ENCODE peak calls at places on chromosome 19, in five cellular contexts. One of them, this sample, is unnamed.

GRCh38 chr19:21328402-21328801 is 808 bp downstream of the ZNF708 start:
- DNase-seq in AG04449: no peak
- DNase-seq in AG04450: no peak
- DNase-seq in IMR-90: no peak
- DNase-seq in body of pancreas: no peak
- DNase-seq in this sample: no peak

GRCh38 chr19:58054792-58055482 is 4.1 kb upstream of the ZNF135 start:
- DNase-seq in AG04450: no peak
- DNase-seq in AG04449: no peak
- DNase-seq in IMR-90: peak
- DNase-seq in body of pancreas: peak
- DNase-seq in this sample: peak

GRCh38 chr19:54315956-54316355 is 3.0 kb upstream of the LILRA5 start:
- DNase-seq in body of pancreas: no peak
- DNase-seq in IMR-90: no peak
- DNase-seq in AG04449: no peak
- DNase-seq in AG04450: no peak
- DNase-seq in this sample: no peak

GRCh38 chr19:57245959-57246358 is 5.5 kb downstream of the ZNF805 start:
- DNase-seq in AG04450: no peak
- DNase-seq in IMR-90: no peak
- DNase-seq in AG04449: no peak
- DNase-seq in body of pancreas: no peak
- DNase-seq in this sample: no peak

GRCh38 chr19:3176715-3177501 is 1.7 kb upstream of the S1PR4 start:
- DNase-seq in IMR-90: peak
- DNase-seq in body of pancreas: no peak
- DNase-seq in AG04450: no peak
- DNase-seq in AG04449: no peak
- DNase-seq in this sample: peak

GRCh38 chr19:56253737-56254136 is 18.8 kb upstream of the EDDM13 start:
- DNase-seq in AG04449: peak
- DNase-seq in body of pancreas: no peak
- DNase-seq in AG04450: peak
- DNase-seq in IMR-90: peak
- DNase-seq in this sample: peak

GRCh38 chr19:18520848-18521691 is 800 bp downstream of the ELL start:
- DNase-seq in IMR-90: no peak
- DNase-seq in body of pancreas: peak
- DNase-seq in AG04450: no peak
- DNase-seq in AG04449: no peak
- DNase-seq in this sample: no peak

GRCh38 chr19:19319725-19320361 is 466 bp downstream of the SUGP1 start:
- DNase-seq in AG04450: no peak
- DNase-seq in IMR-90: no peak
- DNase-seq in body of pancreas: no peak
- DNase-seq in AG04449: no peak
- DNase-seq in this sample: no peak

GRCh38 chr19:3324405-3324856 is 42.0 kb upstream of the NFIC start:
- DNase-seq in IMR-90: no peak
- DNase-seq in AG04450: no peak
- DNase-seq in AG04449: no peak
- DNase-seq in body of pancreas: peak
- DNase-seq in this sample: no peak

GRCh38 chr19:5154129-5154798 is 185.4 kb downstream of the KDM4B start:
- DNase-seq in IMR-90: no peak
- DNase-seq in body of pancreas: peak
- DNase-seq in AG04449: no peak
- DNase-seq in AG04450: no peak
- DNase-seq in this sample: no peak

GRCh38 chr19:46394398-46394797 is 19.0 kb downstream of the CCDC8 start:
- DNase-seq in IMR-90: no peak
- DNase-seq in AG04449: no peak
- DNase-seq in AG04450: no peak
- DNase-seq in body of pancreas: no peak
- DNase-seq in this sample: no peak

GRCh38 chr19:6228523-6229215 is 51.1 kb downstream of the MLLT1 start:
- DNase-seq in AG04450: no peak
- DNase-seq in body of pancreas: no peak
- DNase-seq in AG04449: no peak
- DNase-seq in IMR-90: no peak
- DNase-seq in this sample: peak

GRCh38 chr19:36340786-36341386 is 38.1 kb downstream of the ZFP14 start:
- DNase-seq in body of pancreas: no peak
- DNase-seq in AG04449: no peak
- DNase-seq in IMR-90: no peak
- DNase-seq in AG04450: no peak
- DNase-seq in this sample: no peak

GRCh38 chr19:35000647-35001501 is 751 bp downstream of the GRAMD1A start:
- DNase-seq in AG04449: no peak
- DNase-seq in IMR-90: peak
- DNase-seq in body of pancreas: peak
- DNase-seq in AG04450: no peak
- DNase-seq in this sample: peak

GRCh38 chr19:46205183-46205984 is 24.2 kb upstream of the IGFL1 start:
- DNase-seq in body of pancreas: no peak
- DNase-seq in AG04450: no peak
- DNase-seq in AG04449: no peak
- DNase-seq in IMR-90: no peak
- DNase-seq in this sample: no peak

DNA sequence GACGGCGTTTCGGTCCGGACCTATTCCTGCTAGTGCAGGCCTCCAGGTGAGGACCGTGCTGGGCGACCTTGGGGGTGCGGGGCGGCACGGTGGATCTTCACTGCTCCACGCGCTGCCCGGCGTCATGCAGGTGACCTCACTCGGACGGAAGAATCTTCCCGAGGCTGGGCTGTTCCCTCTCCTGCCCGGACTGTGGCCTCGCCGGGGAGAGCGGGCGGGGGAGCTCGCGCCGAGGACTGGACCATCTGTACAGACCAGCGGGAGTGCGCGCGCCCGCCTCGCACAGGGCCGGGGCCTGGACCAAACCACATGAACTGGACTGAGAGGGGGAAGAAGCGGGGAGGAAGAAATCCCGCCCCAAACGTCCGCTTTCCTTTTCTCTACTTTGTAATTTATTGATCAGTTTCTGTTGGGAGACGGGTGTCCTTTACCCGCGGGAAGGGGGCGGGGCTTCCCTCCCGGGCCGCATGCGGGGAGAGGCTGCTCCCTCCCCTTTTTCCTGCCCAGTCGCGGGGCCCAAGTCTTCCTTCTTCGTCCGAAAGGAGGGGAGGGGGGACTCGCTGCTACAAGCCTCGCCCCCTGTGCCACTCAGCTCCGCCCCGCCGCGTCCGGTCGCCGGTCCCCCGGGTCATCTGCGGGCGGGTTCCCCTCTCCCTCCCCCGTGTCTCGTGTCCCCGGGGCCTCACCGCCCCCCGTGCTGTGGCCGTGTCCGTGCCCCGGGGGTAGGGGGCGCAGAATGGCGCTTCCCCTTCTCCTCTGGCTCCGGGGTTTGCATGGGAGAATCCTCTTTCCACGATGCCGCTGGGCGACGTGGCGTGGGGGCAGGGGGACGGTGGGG is 4.9 kb downstream of the HRC start:
- DNase-seq in IMR-90: peak
- DNase-seq in AG04449: no peak
- DNase-seq in body of pancreas: peak
- DNase-seq in AG04450: no peak
- DNase-seq in this sample: peak
- TF ChIP-seq CTCF in IMR-90: no peak
- TF ChIP-seq CTCF in AG04449: no peak
- TF ChIP-seq CTCF in body of pancreas: no peak
- TF ChIP-seq CTCF in AG04450: no peak
- TF ChIP-seq CTCF in this sample: no peak

GRCh38 chr19:16828990-16829821 is at the start of gene SIN3B:
- DNase-seq in AG04450: peak
- DNase-seq in IMR-90: peak
- DNase-seq in AG04449: no peak
- DNase-seq in body of pancreas: peak
- DNase-seq in this sample: peak

GRCh38 chr19:16824658-16825311 is 4.4 kb upstream of the SIN3B start:
- DNase-seq in AG04450: no peak
- DNase-seq in body of pancreas: no peak
- DNase-seq in AG04449: no peak
- DNase-seq in IMR-90: peak
- DNase-seq in this sample: peak

GRCh38 chr19:16829822-16830289 is 658 bp downstream of the SIN3B start:
- DNase-seq in AG04449: no peak
- DNase-seq in AG04450: no peak
- DNase-seq in body of pancreas: no peak
- DNase-seq in IMR-90: no peak
- DNase-seq in this sample: no peak

GRCh38 chr19:16822648-16823047 is 6.5 kb upstream of the SIN3B start:
- DNase-seq in AG04449: no peak
- DNase-seq in body of pancreas: no peak
- DNase-seq in AG04450: no peak
- DNase-seq in IMR-90: no peak
- DNase-seq in this sample: no peak

DNA sequence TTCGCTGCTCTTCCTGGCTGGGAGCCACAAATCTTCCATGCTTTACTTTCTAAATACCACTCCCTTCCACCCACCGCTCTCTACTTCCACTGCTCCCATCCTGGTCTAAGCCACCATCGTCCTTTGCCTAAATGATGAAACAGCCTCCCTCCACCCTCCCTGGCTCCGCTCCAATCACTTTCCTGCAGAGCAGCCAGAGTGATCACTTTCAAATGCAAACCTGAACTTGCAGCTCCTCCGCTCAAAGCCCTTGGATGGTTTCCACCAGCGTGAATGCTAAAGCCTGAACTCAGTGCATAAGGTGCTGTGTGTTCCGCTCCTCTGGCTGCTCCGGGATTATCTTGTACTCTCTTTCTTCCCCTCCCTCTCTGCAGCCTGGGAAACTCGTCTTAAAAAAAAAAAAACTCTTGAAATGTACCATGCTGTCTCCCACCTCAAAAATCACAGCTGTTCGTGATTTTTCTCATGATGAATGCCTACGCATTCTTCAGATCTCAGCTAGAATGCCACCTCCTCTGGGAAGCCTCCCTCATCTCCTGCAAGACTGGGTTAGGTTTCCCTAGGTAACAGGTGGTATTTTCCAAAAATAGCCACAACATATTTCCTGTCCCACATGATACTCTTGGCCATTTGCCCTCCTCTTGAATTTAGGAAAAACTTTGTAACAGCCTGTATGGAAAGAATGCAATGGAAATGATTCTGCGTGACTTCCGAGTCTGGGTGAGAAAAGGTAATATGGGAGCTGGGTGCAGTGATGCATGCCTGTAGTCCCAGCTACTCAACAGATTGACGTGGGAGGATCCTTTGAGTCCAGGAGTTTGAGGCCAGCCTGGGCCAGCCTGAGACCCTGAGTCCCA is 3.7 kb upstream of the SIN3B start:
- DNase-seq in AG04449: no peak
- DNase-seq in AG04450: peak
- DNase-seq in body of pancreas: peak
- DNase-seq in IMR-90: peak
- DNase-seq in this sample: no peak
- H3K4me3 ChIP-seq in AG04449: peak
- H3K4me3 ChIP-seq in AG04450: peak
- H3K4me3 ChIP-seq in body of pancreas: peak
- H3K4me3 ChIP-seq in IMR-90: peak
- H3K4me3 ChIP-seq in this sample: peak

GRCh38 chr19:41888926-41889325 is 5.9 kb downstream of the ARHGEF1 start:
- DNase-seq in body of pancreas: no peak
- DNase-seq in AG04450: no peak
- DNase-seq in IMR-90: no peak
- DNase-seq in AG04449: no peak
- DNase-seq in this sample: no peak

GRCh38 chr19:41883821-41884733 is 1.1 kb downstream of the ARHGEF1 start:
- DNase-seq in IMR-90: peak
- DNase-seq in AG04449: peak
- DNase-seq in body of pancreas: peak
- DNase-seq in AG04450: peak
- DNase-seq in this sample: peak

GRCh38 chr19:41886761-41887710 is 4.1 kb downstream of the ARHGEF1 start:
- DNase-seq in AG04450: no peak
- DNase-seq in IMR-90: no peak
- DNase-seq in AG04449: no peak
- DNase-seq in body of pancreas: peak
- DNase-seq in this sample: no peak

GRCh38 chr19:41889896-41890295 is 6.9 kb downstream of the ARHGEF1 start:
- DNase-seq in AG04449: no peak
- DNase-seq in AG04450: no peak
- DNase-seq in body of pancreas: no peak
- DNase-seq in IMR-90: no peak
- DNase-seq in this sample: no peak

GRCh38 chr19:41887711-41888382 is 4.9 kb downstream of the ARHGEF1 start:
- DNase-seq in AG04449: no peak
- DNase-seq in body of pancreas: peak
- DNase-seq in IMR-90: peak
- DNase-seq in AG04450: no peak
- DNase-seq in this sample: no peak
- TF ChIP-seq CTCF in AG04449: no peak
- TF ChIP-seq CTCF in body of pancreas: no peak
- TF ChIP-seq CTCF in IMR-90: no peak
- TF ChIP-seq CTCF in AG04450: no peak
- TF ChIP-seq CTCF in this sample: no peak

DNA sequence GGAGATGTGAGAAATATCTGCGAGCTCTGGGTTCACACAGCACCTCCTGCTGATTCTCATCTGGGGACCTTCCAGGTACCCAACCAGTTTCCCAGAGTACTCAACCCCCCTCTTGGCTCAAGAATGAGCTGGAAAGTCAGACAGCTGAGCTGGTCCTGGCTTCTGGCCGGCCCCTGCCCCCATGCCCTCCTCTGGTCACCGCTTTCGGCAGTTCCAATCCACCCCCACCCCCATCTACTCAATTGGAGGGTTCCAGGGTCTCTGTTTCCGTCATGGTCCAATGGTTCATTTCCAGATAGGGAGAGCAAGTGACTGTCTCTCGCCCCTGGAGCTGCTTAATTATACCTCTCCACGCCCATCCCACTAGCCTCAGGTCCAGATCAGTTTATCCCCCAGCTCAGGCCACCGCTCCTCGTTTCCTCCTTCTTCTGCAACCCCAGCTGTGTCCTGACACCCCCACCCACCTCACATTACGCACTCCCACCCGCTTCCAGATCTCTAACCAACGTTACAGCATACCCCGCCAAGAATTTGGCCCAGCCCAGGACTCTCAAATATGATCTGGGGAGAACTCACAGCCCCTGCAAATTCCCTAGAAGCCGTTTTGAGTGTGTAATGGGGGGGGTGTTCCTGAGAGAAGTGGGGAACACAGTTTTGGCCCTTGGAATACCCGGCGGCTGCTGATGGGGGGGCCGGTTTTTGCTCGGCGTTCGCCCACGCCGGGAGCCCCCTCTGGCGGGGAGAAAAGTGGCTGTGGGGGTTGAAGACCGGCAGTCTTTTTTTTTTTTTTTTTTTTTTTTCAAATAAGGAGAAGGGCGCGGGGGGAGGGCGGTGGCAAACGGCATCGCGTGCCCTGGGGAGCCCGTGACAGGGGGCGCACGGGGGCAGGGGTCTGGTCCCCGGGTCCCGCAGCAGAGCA is 1.8 kb upstream of the PDE4A start:
- DNase-seq in IMR-90: no peak
- DNase-seq in body of pancreas: no peak
- DNase-seq in AG04449: no peak
- DNase-seq in AG04450: no peak
- DNase-seq in this sample: no peak
- H3K4me3 ChIP-seq in IMR-90: no peak
- H3K4me3 ChIP-seq in body of pancreas: no peak
- H3K4me3 ChIP-seq in AG04449: peak
- H3K4me3 ChIP-seq in AG04450: peak
- H3K4me3 ChIP-seq in this sample: peak

GRCh38 chr19:7533281-7533819 is 2.2 kb upstream of the PNPLA6 start:
- DNase-seq in AG04449: no peak
- DNase-seq in body of pancreas: peak
- DNase-seq in IMR-90: peak
- DNase-seq in AG04450: no peak
- DNase-seq in this sample: peak
- TF ChIP-seq CTCF in AG04449: no peak
- TF ChIP-seq CTCF in body of pancreas: no peak
- TF ChIP-seq CTCF in IMR-90: no peak
- TF ChIP-seq CTCF in AG04450: no peak
- TF ChIP-seq CTCF in this sample: no peak